ENCODE peak calls at places on chromosome 11, in ten cellular contexts. W is breast epithelium, B is stomach, A is kidney, Z is H1, K is IMR-90, I is tibial artery, S is thoracic aorta, L is mammary epithelial cell, T is heart right ventricle. P is an unnamed sample. For H3K36me3, the result is how much of the 10 kb centered on the place peaks cover.

GRCh38 chr11:71964641-71965040 is 34.1 kb upstream of the IL18BP start:
- DNase-seq in W (no peak), B (no peak), A (no peak), Z (no peak), K (no peak), I (no peak), S (no peak), L (no peak), T (no peak), P (no peak)

GRCh38 chr11:46889689-46890475 is 28.5 kb downstream of the LRP4 start:
- DNase-seq in W (peak), B (peak), A (no peak), Z (peak), K (peak), I (peak), S (peak), L (peak), T (no peak), P (peak)

GRCh38 chr11:27084407-27084985 is 43.9 kb downstream of the BBOX1 start:
- DNase-seq in W (no peak), B (no peak), A (no peak), Z (no peak), K (peak), I (no peak), S (no peak), L (peak), T (no peak), P (no peak)

GRCh38 chr11:20035701-20036601 is 124.3 kb downstream of the DBX1 start:
- DNase-seq in W (no peak), B (no peak), A (no peak), Z (no peak), K (peak), I (no peak), S (no peak), L (peak), T (no peak), P (no peak)

GRCh38 chr11:133930767-133931448 is 25.9 kb downstream of the IGSF9B start:
- DNase-seq in W (no peak), B (no peak), A (no peak), Z (peak), K (no peak), I (no peak), S (no peak), L (no peak), T (no peak), P (peak)

GRCh38 chr11:12502041-12502440 is 124.7 kb downstream of the PARVA start:
- DNase-seq in W (no peak), B (no peak), A (no peak), Z (peak), K (peak), I (no peak), S (no peak), L (no peak), T (no peak), P (no peak)

GRCh38 chr11:72191961-72192381 is at the start of gene FOLR1:
- DNase-seq in W (no peak), B (no peak), A (peak), Z (no peak), K (no peak), I (no peak), S (no peak), L (peak), T (no peak), P (no peak)

GRCh38 chr11:122686106-122686505 is 30.6 kb downstream of the UBASH3B start:
- DNase-seq in W (no peak), B (no peak), A (no peak), Z (no peak), K (peak), I (no peak), S (no peak), L (no peak), T (no peak), P (no peak)

GRCh38 chr11:30586251-30587144 is at the start of gene MPPED2:
- DNase-seq in W (peak), B (no peak), A (peak), Z (peak), K (no peak), I (peak), S (no peak), L (no peak), T (peak), P (peak)

GRCh38 chr11:131823772-131824171 is 453.4 kb downstream of the NTM start:
- DNase-seq in W (no peak), B (no peak), A (no peak), Z (no peak), K (no peak), I (no peak), S (no peak), L (no peak), T (no peak), P (no peak)

GRCh38 chr11:96306933-96307747 is 35.9 kb downstream of the MAML2 start:
- DNase-seq in W (peak), B (peak), A (peak), Z (no peak), K (peak), I (peak), S (peak), L (peak), T (no peak), P (peak)

GRCh38 chr11:44309483-44310197 is at the start of gene ALX4:
- DNase-seq in W (no peak), B (no peak), A (no peak), Z (peak), K (no peak), I (no peak), S (no peak), L (peak), T (peak), P (no peak)

GRCh38 chr11:73322111-73322985 is 14.3 kb downstream of the ARHGEF17 start:
- DNase-seq in W (no peak), B (no peak), A (no peak), Z (no peak), K (peak), I (no peak), S (no peak), L (no peak), T (no peak), P (no peak)

GRCh38 chr11:89015614-89016013 is 50.2 kb downstream of the GRM5 start:
- DNase-seq in W (no peak), B (no peak), A (no peak), Z (no peak), K (no peak), I (no peak), S (no peak), L (no peak), T (no peak), P (no peak)

GRCh38 chr11:104256525-104256924 is 92.6 kb upstream of the PDGFD start:
- DNase-seq in W (no peak), B (no peak), A (no peak), Z (no peak), K (peak), I (no peak), S (no peak), L (no peak), T (no peak), P (no peak)

GRCh38 chr11:87878373-87878779 is 296.9 kb downstream of the RAB38 start:
- DNase-seq in W (no peak), B (no peak), A (no peak), Z (no peak), K (peak), I (no peak), S (no peak), L (peak), T (no peak), P (no peak)

GRCh38 chr11:88414385-88414861 is 76.9 kb upstream of the CTSC start:
- DNase-seq in W (no peak), B (no peak), A (no peak), Z (no peak), K (peak), I (no peak), S (no peak), L (peak), T (no peak), P (peak)

GRCh38 chr11:74307409-74307808 is 4.0 kb downstream of the P4HA3 start:
- DNase-seq in W (no peak), B (no peak), A (no peak), Z (no peak), K (peak), I (no peak), S (no peak), L (no peak), T (no peak), P (peak)

GRCh38 chr11:60165538-60165937 is 17.3 kb downstream of the MS4A6A start:
- DNase-seq in W (no peak), B (no peak), A (no peak), Z (no peak), K (no peak), I (no peak), S (no peak), L (peak), T (no peak), P (no peak)
- H3K36me3 ChIP-seq in W (under half), B (under half), A (under half), Z (under half), K (under half), I (under half), S (under half), L (under half), T (under half), P (under half)

GRCh38 chr11:119776031-119776636 is 47.1 kb upstream of the NECTIN1 start:
- DNase-seq in W (no peak), B (no peak), A (peak), Z (no peak), K (no peak), I (no peak), S (no peak), L (no peak), T (no peak), P (peak)

GRCh38 chr11:119773016-119773415 is 44.0 kb upstream of the NECTIN1 start:
- DNase-seq in W (no peak), B (no peak), A (peak), Z (no peak), K (no peak), I (no peak), S (no peak), L (no peak), T (no peak), P (peak)

GRCh38 chr11:119772581-119772980 is 43.6 kb upstream of the NECTIN1 start:
- DNase-seq in W (no peak), B (no peak), A (peak), Z (no peak), K (no peak), I (no peak), S (no peak), L (no peak), T (no peak), P (no peak)

GRCh38 chr11:119771210-119771770 is 42.3 kb upstream of the NECTIN1 start:
- DNase-seq in W (no peak), B (no peak), A (no peak), Z (no peak), K (no peak), I (no peak), S (no peak), L (no peak), T (no peak), P (no peak)

DNA sequence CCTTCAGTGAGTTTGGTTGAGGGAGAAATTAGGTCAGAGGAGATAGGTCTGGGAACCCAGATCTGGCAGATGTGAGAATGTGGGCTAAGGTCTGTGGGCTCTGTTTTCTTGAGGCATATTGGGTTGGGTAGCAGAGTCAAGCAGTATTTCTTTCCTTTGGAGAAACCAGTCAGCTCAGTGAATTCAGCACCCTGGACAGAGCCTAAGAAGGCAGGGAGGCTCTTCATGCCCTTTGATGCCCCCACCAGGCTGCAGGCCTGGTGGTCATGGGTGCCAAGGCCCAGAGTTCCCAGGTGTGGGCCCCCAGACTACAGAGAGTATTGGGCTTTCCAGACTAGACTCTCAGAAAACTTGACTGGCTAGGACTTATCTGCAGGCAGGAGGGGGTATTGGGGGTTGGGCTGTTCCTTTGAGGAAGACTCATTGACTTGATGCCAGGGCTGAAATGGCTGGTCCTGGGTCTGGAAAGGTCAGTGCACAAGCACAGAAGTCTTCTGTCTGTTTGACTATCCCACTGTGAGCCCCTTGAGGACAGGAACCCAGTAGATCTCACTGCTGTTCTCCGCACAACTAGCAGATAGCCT is 45.3 kb upstream of the NECTIN1 start:
- DNase-seq in W (no peak), B (no peak), A (peak), Z (no peak), K (peak), I (no peak), S (no peak), L (peak), T (no peak), P (no peak)
- TF ChIP-seq CTCF in W (no peak), B (no peak), A (no peak), Z (no peak), K (no peak), I (no peak), S (no peak), L (no peak), T (no peak), P (no peak)

GRCh38 chr11:118910309-118911112 is 15.2 kb downstream of the BCL9L start:
- DNase-seq in W (peak), B (peak), A (peak), Z (peak), K (peak), I (peak), S (no peak), L (peak), T (peak), P (no peak)

GRCh38 chr11:118908264-118908663 is 17.5 kb downstream of the BCL9L start:
- DNase-seq in W (no peak), B (no peak), A (no peak), Z (no peak), K (no peak), I (no peak), S (no peak), L (no peak), T (no peak), P (no peak)

GRCh38 chr11:118909619-118910308 is 16.0 kb downstream of the BCL9L start:
- DNase-seq in W (no peak), B (no peak), A (no peak), Z (peak), K (no peak), I (no peak), S (no peak), L (peak), T (no peak), P (no peak)

GRCh38 chr11:118907749-118908106 is 18.0 kb downstream of the BCL9L start:
- DNase-seq in W (no peak), B (no peak), A (no peak), Z (no peak), K (no peak), I (no peak), S (no peak), L (no peak), T (no peak), P (peak)

GRCh38 chr11:118908931-118909618 is 16.7 kb downstream of the BCL9L start:
- DNase-seq in W (peak), B (peak), A (peak), Z (peak), K (peak), I (peak), S (no peak), L (peak), T (peak), P (peak)
- H3K4me3 ChIP-seq in W (peak), B (peak), A (peak), Z (peak), K (peak), I (peak), S (peak), L (peak), T (peak), P (peak)

DNA sequence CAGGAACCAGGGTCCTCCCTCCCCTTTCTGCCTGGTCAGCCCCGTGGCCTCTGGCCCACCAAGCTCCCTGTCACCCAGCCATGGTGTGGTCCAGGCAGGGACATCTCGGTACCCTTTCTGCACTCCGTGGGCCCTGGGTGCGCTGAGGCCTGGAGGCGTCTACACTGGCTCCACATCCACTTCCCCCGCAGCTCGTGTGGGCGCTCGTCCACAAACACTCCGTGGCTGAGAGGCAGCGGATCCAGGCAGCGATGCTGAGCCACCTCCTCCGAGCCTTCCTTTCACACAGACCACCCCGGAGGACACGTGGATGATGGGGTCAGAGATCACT is 16.1 kb downstream of the RNH1 start:
- DNase-seq in W (no peak), B (no peak), A (peak), Z (no peak), K (no peak), I (no peak), S (no peak), L (no peak), T (no peak), P (no peak)
- H3K36me3 ChIP-seq in W (under half), B (half or more), A (under half), Z (under half), K (under half), I (under half), S (under half), L (under half), T (under half), P (under half)

GRCh38 chr11:9314291-9315077 is at the start of gene TMEM41B:
- DNase-seq in W (peak), B (peak), A (peak), Z (peak), K (peak), I (peak), S (peak), L (peak), T (peak), P (peak)
- TF ChIP-seq CTCF in W (no peak), B (no peak), A (no peak), Z (no peak), K (peak), I (no peak), S (no peak), L (no peak), T (peak), P (no peak)

DNA sequence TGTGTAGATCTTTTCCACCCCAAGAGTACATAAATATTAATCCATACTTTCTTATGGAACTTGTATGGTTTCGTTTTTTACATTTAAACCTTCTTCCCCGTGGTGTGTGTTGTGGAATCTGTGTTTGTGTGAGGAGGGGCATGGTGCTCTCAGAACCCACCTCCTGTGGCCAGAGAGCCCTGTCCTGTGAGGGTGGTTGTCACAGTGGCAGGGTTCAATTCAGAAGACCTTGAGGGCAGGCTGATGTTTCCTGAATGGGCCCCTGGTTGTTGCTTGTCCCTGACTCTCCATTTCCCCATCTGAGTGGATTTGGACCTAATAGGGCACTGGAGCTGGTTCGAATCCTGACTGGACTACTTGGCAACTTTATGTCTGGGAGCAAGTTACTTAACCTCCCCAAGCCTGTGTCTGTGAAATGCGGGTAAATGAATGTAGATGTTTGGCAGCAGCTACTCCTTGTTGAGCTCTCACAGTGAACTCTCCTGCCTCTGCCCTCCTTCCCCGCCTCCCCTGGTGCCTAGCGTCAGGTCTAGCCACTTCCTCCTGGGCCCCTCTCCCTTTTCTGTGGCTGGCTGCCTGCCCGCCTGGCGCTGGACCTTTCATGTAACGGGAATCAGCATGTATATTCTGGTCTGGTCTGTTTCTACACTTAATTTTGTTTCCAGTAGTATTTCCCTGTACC is 7.3 kb downstream of the NEAT1 start:
- DNase-seq in W (peak), B (peak), A (peak), Z (no peak), K (peak), I (peak), S (no peak), L (peak), T (peak), P (peak)
- H3K4me3 ChIP-seq in W (peak), B (peak), A (peak), Z (no peak), K (peak), I (peak), S (peak), L (peak), T (peak), P (peak)